ENCODE peak calls at places on chromosomes 6 and 20, in five cellular contexts. R is stomach, Z is heart left ventricle, I is esophagus squamous epithelium, U is HCT116. D is an unnamed sample.
A peak's percentile ranks its signal among the peaks of the same experiment; 100 is the strongest.

GRCh38 chr6:81171991-81172740 is 580.3 kb downstream of the TENT5A start:
- DNase-seq in R (no peak), I (no peak), U (peak; percentile 15), Z (peak; percentile 36), D (peak; percentile 30)

GRCh38 chr6:166488081-166488685 is 98.3 kb downstream of the RAMACL start:
- DNase-seq in U (no peak), Z (peak; percentile 70), I (peak; percentile 28), R (peak; percentile 46), D (no peak)

GRCh38 chr6:94130458-94130857 is 711.1 kb upstream of the EPHA7 start:
- DNase-seq in R (no peak), U (no peak), Z (no peak), I (no peak), D (no peak)

GRCh38 chr6:49666930-49667369 is 30.3 kb upstream of the RHAG start:
- DNase-seq in U (no peak), R (no peak), I (no peak), Z (no peak), D (no peak)

GRCh38 chr6:5763407-5763806 is 243.3 kb downstream of the NRN1 start:
- DNase-seq in I (no peak), R (no peak), U (no peak), Z (no peak), D (no peak)

GRCh38 chr6:158548418-158549161 is 11.3 kb upstream of the TMEM181 start:
- DNase-seq in R (no peak), I (no peak), U (no peak), Z (no peak), D (no peak)

GRCh38 chr6:14664616-14665315 is 547.2 kb downstream of the CD83 start:
- DNase-seq in U (no peak), R (no peak), Z (no peak), I (no peak), D (no peak)

GRCh38 chr6:134925800-134926199 is 24.1 kb downstream of the ALDH8A1 start:
- DNase-seq in Z (no peak), R (no peak), I (no peak), U (no peak), D (no peak)

GRCh38 chr20:47126709-47127108 is 229.8 kb downstream of the ZMYND8 start:
- DNase-seq in U (no peak), I (no peak), Z (no peak), R (no peak), D (no peak)

GRCh38 chr6:116073765-116074450 is 13.2 kb upstream of the FRK start:
- DNase-seq in I (no peak), Z (no peak), R (no peak), U (no peak), D (no peak)

GRCh38 chr6:137705166-137706064 is 161.6 kb upstream of the TNFAIP3 start:
- DNase-seq in R (peak; percentile 69), Z (peak; percentile 56), U (peak; percentile 24), I (no peak), D (peak; percentile 87)

GRCh38 chr20:32467506-32468312 is 109.6 kb downstream of the ASXL1 start:
- DNase-seq in Z (peak; percentile 16), U (no peak), R (peak; percentile 57), I (no peak), D (no peak)

GRCh38 chr20:22836877-22837276 is 198.2 kb upstream of the SSTR4 start:
- DNase-seq in R (no peak), Z (no peak), I (no peak), U (no peak), D (no peak)

GRCh38 chr6:146803601-146804000 is 204.8 kb downstream of the ADGB start:
- DNase-seq in I (no peak), U (no peak), R (no peak), Z (no peak), D (peak; percentile 21)

GRCh38 chr6:45947807-45948206 is 67.9 kb downstream of the CLIC5 start:
- DNase-seq in U (no peak), I (no peak), R (no peak), Z (no peak), D (no peak)

GRCh38 chr6:46684771-46685170 is 2.9 kb upstream of the TDRD6 start:
- DNase-seq in R (no peak), I (no peak), U (no peak), Z (no peak), D (no peak)

GRCh38 chr6:89084542-89084941 is 4.0 kb downstream of the PNRC1 start:
- DNase-seq in R (no peak), I (no peak), U (no peak), Z (no peak), D (no peak)

GRCh38 chr6:30837870-30838269 is 46.4 kb upstream of the DDR1 start:
- DNase-seq in U (no peak), R (no peak), I (no peak), Z (no peak), D (no peak)

GRCh38 chr6:157224178-157224956 is 99.0 kb downstream of the TMEM242 start:
- DNase-seq in Z (no peak), U (no peak), I (no peak), R (no peak), D (peak; percentile 23)

GRCh38 chr6:70823651-70824050 is 133.2 kb downstream of the B3GAT2 start:
- DNase-seq in U (no peak), Z (no peak), I (no peak), R (no peak), D (no peak)

GRCh38 chr6:46581459-46582177 is 71.0 kb downstream of the CYP39A1 start:
- DNase-seq in I (no peak), U (no peak), Z (no peak), R (no peak), D (no peak)

GRCh38 chr6:109434456-109434855 is 6.0 kb downstream of the PPIL6 start:
- DNase-seq in R (no peak), Z (no peak), I (no peak), U (no peak), D (no peak)

GRCh38 chr6:158131926-158132325 is 36.1 kb downstream of the SERAC1 start:
- DNase-seq in Z (no peak), R (no peak), U (no peak), I (no peak), D (no peak)

GRCh38 chr20:52473171-52473570 is 281.6 kb upstream of the ZFP64 start:
- DNase-seq in Z (no peak), U (no peak), I (no peak), R (no peak), D (no peak)

DNA sequence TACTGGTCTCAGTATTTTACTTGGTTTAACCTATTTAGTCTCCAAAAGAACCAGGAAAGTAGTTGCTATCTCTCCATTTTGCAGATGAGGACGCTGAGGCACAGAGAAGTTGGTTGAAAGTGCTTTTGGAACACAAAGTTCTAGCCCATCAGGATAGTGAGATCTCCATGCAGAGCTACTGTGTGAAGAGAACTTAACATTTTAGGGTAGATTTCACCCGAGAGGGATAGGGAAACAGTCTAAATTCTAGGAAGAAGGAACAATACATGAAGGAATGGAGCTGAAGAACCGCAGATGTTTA is 65.1 kb downstream of the PHACTR2 start:
- DNase-seq in I (no peak), R (no peak), U (no peak), Z (no peak), D (no peak)
- H3K27ac ChIP-seq in I (peak overlapping the region; percentile 68), R (peak overlapping the region; percentile 81), U (no peak overlapping the region), Z (peak overlapping the region; percentile 49), D (no peak overlapping the region)

GRCh38 chr6:143400258-143401059 is 50.0 kb downstream of the ADAT2 start:
- DNase-seq in R (peak; percentile 36), Z (peak; percentile 21), U (no peak), I (no peak), D (no peak)

GRCh38 chr6:143401060-143401426 is 49.5 kb downstream of the ADAT2 start:
- DNase-seq in Z (no peak), R (no peak), U (no peak), I (no peak), D (no peak)

GRCh38 chr6:143401636-143402370 is 48.7 kb downstream of the ADAT2 start:
- DNase-seq in U (no peak), I (no peak), Z (no peak), R (no peak), D (no peak)

GRCh38 chr6:143405381-143406154 is 44.9 kb downstream of the ADAT2 start:
- DNase-seq in Z (no peak), R (no peak), I (no peak), U (no peak), D (no peak)

GRCh38 chr6:143402721-143403336 is 47.7 kb downstream of the ADAT2 start:
- DNase-seq in Z (no peak), R (no peak), I (no peak), U (no peak), D (no peak)
- H3K4me1 ChIP-seq in Z (peaks cover 10% of the 10 kb centered on the region), R (no peaks in the 10 kb centered on the region), I (peaks cover 4% of the 10 kb centered on the region), U (peaks cover 2% of the 10 kb centered on the region), D (no peaks in the 10 kb centered on the region)

DNA sequence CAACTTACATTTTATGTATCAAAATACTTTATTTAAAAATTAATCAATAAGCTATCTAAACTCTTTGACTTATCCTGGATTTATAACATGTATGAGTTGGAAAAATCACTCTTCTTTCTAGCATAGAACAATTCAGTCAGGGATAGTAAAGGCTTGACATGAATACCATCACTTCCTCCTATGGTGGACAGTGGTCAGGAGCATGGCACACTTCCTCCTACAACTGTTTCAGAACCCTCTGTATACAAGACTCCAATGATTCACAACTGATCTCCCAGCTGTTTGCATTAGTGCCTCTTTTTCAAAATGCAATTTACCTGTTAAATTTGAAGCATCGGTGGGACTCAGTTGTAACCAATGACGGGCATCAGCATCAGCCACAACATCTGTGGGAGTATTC is 129.7 kb downstream of the RALGAPA2 start:
- DNase-seq in I (no peak), U (no peak), R (no peak), Z (no peak), D (no peak)
- TF ChIP-seq POLR2A in I (no peak), U (no peak), R (no peak), Z (no peak), D (no peak)

GRCh38 chr6:169654590-169655391 is 47.0 kb downstream of the WDR27 start:
- DNase-seq in I (no peak), R (peak; percentile 77), Z (peak; percentile 71), U (no peak), D (peak; percentile 86)
- H3K27ac ChIP-seq in I (peak overlapping the region; percentile 88), R (peak overlapping the region; percentile 69), Z (no peak overlapping the region), U (no peak overlapping the region), D (no peak overlapping the region)

GRCh38 chr6:41957117-41957516 is 15.5 kb upstream of the CCND3 start:
- DNase-seq in I (no peak), R (no peak), Z (no peak), U (no peak), D (no peak)

GRCh38 chr6:41963371-41963770 is 21.8 kb upstream of the CCND3 start:
- DNase-seq in I (no peak), U (no peak), Z (no peak), R (peak; percentile 9), D (no peak)

GRCh38 chr6:41964201-41964887 is 22.7 kb upstream of the CCND3 start:
- DNase-seq in I (no peak), Z (no peak), U (no peak), R (peak; percentile 10), D (no peak)

GRCh38 chr6:41958022-41958856 is 16.6 kb upstream of the CCND3 start:
- DNase-seq in I (no peak), R (no peak), U (no peak), Z (no peak), D (no peak)

DNA sequence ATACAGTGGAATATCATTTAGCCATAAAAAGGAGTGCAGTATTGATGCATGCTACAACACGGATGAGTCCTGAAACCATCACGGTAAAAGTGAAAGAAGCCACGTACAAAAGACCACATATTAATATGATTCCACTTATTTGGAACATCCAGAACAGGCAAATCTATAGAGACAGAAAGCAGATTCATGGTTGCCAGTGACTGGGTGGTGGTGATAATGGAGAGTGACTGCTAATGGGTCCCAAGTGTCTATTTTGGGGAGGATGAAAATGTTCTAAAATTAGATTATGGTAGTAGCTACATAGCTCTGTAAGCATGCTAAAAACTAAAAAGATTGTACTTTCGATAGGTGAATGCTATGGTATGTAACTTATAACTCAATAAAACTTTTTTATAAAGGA is 18.4 kb upstream of the CCND3 start:
- DNase-seq in Z (no peak), R (no peak), I (no peak), U (no peak), D (no peak)
- H3K4me1 ChIP-seq in Z (no peaks in the 10 kb centered on the region), R (no peaks in the 10 kb centered on the region), I (no peaks in the 10 kb centered on the region), U (no peaks in the 10 kb centered on the region), D (no peaks in the 10 kb centered on the region)

D was measured in ovary.